ENCODE peak calls at places on chromosomes 3 and 15, in four cellular contexts. B is HepG2, F is K562, R is H1. U is an unnamed sample.

GRCh38 chr3:184514151-184514490 is 47.5 kb upstream of the EPHB3 start:
- DNase-seq in R (no peak), B (no peak), F (no peak), U (peak)

GRCh38 chr15:63040954-63041353 is 1.6 kb upstream of the TPM1 start:
- DNase-seq in B (no peak), R (no peak), F (no peak), U (no peak)

GRCh38 chr15:88894819-88895767 is at the start of gene HAPLN3:
- DNase-seq in B (no peak), F (peak), R (peak), U (peak)

GRCh38 chr15:63715818-63716217 is 117.9 kb downstream of the HERC1 start:
- DNase-seq in R (no peak), B (no peak), F (no peak), U (no peak)

GRCh38 chr15:42908538-42908937 is 12.0 kb downstream of the TTBK2 start:
- DNase-seq in R (no peak), F (no peak), B (no peak), U (no peak)

GRCh38 chr3:152961323-152961722 is 126.4 kb downstream of the P2RY1 start:
- DNase-seq in B (peak), F (peak), R (no peak), U (peak)

GRCh38 chr3:122394173-122394572 is 10.2 kb downstream of the FAM162A start:
- DNase-seq in B (no peak), F (no peak), R (no peak), U (no peak)

GRCh38 chr3:95319921-95320494 is 1257.1 kb downstream of the NSUN3 start:
- DNase-seq in F (no peak), R (no peak), B (no peak), U (no peak)

GRCh38 chr15:93232840-93233239 is 143.8 kb upstream of the RGMA start:
- DNase-seq in R (no peak), F (no peak), B (no peak), U (no peak)

GRCh38 chr3:150314248-150315027 is 93.7 kb upstream of the TSC22D2 start:
- DNase-seq in F (no peak), R (no peak), B (no peak), U (peak)

GRCh38 chr15:36126194-36126593 is 453.2 kb upstream of the CDIN1 start:
- DNase-seq in F (no peak), R (no peak), B (no peak), U (no peak)

GRCh38 chr3:188554404-188554803 is 400.4 kb downstream of the LPP start:
- DNase-seq in F (no peak), R (no peak), B (no peak), U (no peak)

GRCh38 chr15:35289029-35289617 is 204.0 kb upstream of the NANOGP8 start:
- DNase-seq in R (no peak), F (peak), B (peak), U (peak)

GRCh38 chr3:111311709-111312235 is 230.2 kb upstream of the CD96 start:
- DNase-seq in F (no peak), B (no peak), R (no peak), U (no peak)

GRCh38 chr3:119310052-119310451 is 15.9 kb downstream of the ARHGAP31 start:
- DNase-seq in R (no peak), F (no peak), B (no peak), U (no peak)

GRCh38 chr3:53226841-53227407 is 28.9 kb downstream of the TKT start:
- DNase-seq in R (no peak), F (no peak), B (no peak), U (no peak)

GRCh38 chr3:116586285-116586944 is 123.2 kb upstream of the TUSC7 start:
- DNase-seq in R (no peak), B (no peak), F (no peak), U (no peak)

GRCh38 chr15:101381671-101382212 is 86.7 kb upstream of the SNRPA1 start:
- DNase-seq in R (no peak), B (no peak), F (no peak), U (no peak)

GRCh38 chr3:196024968-196025367 is 56.9 kb downstream of the TFRC start:
- DNase-seq in F (no peak), B (no peak), R (no peak), U (no peak)

GRCh38 chr3:61589856-61590255 is 28.5 kb downstream of the PTPRG start:
- DNase-seq in B (no peak), F (no peak), R (no peak), U (no peak)

GRCh38 chr3:180528843-180529242 is 73.1 kb upstream of the TTC14 start:
- DNase-seq in F (no peak), R (no peak), B (no peak), U (no peak)

GRCh38 chr15:54803139-54803808 is 393.5 kb downstream of the RSL24D1 start:
- DNase-seq in R (no peak), F (no peak), B (no peak), U (no peak)

GRCh38 chr3:11212784-11213183 is 58.5 kb downstream of the HRH1 start:
- DNase-seq in B (no peak), F (no peak), R (no peak), U (peak)

GRCh38 chr3:8604006-8604405 is 40.6 kb downstream of the SSUH2 start:
- DNase-seq in R (peak), F (no peak), B (no peak), U (no peak)

GRCh38 chr3:115248274-115248673 is 101.2 kb upstream of the ZBTB20 start:
- DNase-seq in R (no peak), B (no peak), F (no peak), U (peak)

GRCh38 chr3:194250104-194251002 is 100.8 kb downstream of the CPN2 start:
- DNase-seq in F (no peak), B (no peak), R (peak), U (no peak)

GRCh38 chr15:75348034-75348562 is 1.3 kb downstream of the NEIL1 start:
- DNase-seq in B (no peak), R (peak), F (peak), U (peak)

GRCh38 chr3:144942093-144942492 is 970.5 kb downstream of the DIPK2A start:
- DNase-seq in R (no peak), F (no peak), B (no peak), U (no peak)

GRCh38 chr3:69914395-69914794 is 85.1 kb upstream of the SAMMSON start:
- DNase-seq in R (no peak), F (no peak), B (no peak), U (no peak)

GRCh38 chr3:65968996-65969395 is 69.7 kb downstream of the MAGI1 start:
- DNase-seq in B (no peak), R (no peak), F (no peak), U (no peak)

GRCh38 chr15:66389098-66389858 is 2.6 kb downstream of the MAP2K1 start:
- DNase-seq in F (no peak), R (no peak), B (no peak), U (no peak)

GRCh38 chr3:66028457-66028856 is 10.3 kb downstream of the MAGI1 start:
- DNase-seq in F (no peak), R (no peak), B (no peak), U (no peak)

GRCh38 chr15:100433304-100433703 is 91.5 kb upstream of the ADAMTS17 start:
- DNase-seq in B (no peak), F (no peak), R (no peak), U (no peak)

GRCh38 chr3:33395900-33396299 is 44.3 kb downstream of the UBP1 start:
- DNase-seq in R (no peak), B (no peak), F (no peak), U (no peak)

GRCh38 chr3:128273841-128274573 is 120.7 kb downstream of the EEFSEC start:
- DNase-seq in B (no peak), F (no peak), R (peak), U (no peak)

GRCh38 chr3:30605005-30605404 is 1.4 kb upstream of the TGFBR2 start:
- DNase-seq in B (no peak), R (no peak), F (no peak), U (no peak)

GRCh38 chr3:80592792-80593191 is 825.0 kb upstream of the ROBO1 start:
- DNase-seq in F (no peak), B (no peak), R (no peak), U (no peak)

GRCh38 chr15:94791008-94791407 is 559.6 kb downstream of the MCTP2 start:
- DNase-seq in B (no peak), R (no peak), F (no peak), U (peak)

GRCh38 chr3:187709155-187709554 is 6.8 kb upstream of the RTP2 start:
- DNase-seq in B (peak), R (no peak), F (no peak), U (no peak)

GRCh38 chr15:34616613-34617012 is 33.2 kb upstream of the GOLGA8B start:
- DNase-seq in R (no peak), B (peak), F (peak), U (peak)

GRCh38 chr3:72379500-72380187 is 468.6 kb downstream of the SHQ1 start:
- DNase-seq in R (no peak), B (no peak), F (no peak), U (peak)
- TF ChIP-seq JUN in R (no peak), B (no peak), F (no peak), U (no peak)

GRCh38 chr3:67783281-67784250 is 129.2 kb upstream of the SUCLG2 start:
- DNase-seq in R (no peak), F (no peak), B (no peak), U (no peak)
- TF ChIP-seq POLR2AphosphoS5 in R (no peak), F (no peak), B (no peak), U (no peak)

GRCh38 chr3:99638244-99638948 is at the start of gene COL8A1:
- DNase-seq in R (peak), F (no peak), B (no peak), U (peak)
- H3K27ac ChIP-seq in R (no peak), F (no peak), B (no peak), U (peak)

DNA sequence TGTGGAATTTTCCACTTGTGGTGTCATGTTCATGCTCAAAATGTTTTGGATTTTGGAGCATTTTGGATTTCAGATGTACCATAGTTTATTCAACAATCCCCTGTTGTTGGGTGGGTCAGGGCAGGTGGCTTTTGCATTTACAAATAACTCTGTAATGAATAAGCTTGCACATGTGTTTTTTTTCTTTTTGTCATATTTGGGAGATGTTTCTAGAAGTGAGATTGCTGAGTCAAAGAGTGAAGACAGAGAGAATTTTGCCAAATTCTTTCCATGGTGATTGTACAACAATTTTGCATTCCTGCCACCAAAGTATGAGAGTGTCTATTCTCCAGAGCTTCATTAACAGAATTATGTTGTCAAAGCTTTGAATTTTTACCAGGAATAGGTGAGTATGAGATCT is 62.5 kb upstream of the ADPGK start:
- DNase-seq in B (no peak), R (no peak), F (no peak), U (no peak)
- TF ChIP-seq JUN in B (no peak), R (no peak), F (no peak), U (no peak)

GRCh38 chr3:141878326-141878725 is 1.9 kb downstream of the ATP1B3 start:
- DNase-seq in F (no peak), B (no peak), R (no peak), U (peak)
- TF ChIP-seq POLR2AphosphoS5 in F (no peak), B (no peak), R (no peak), U (no peak)

GRCh38 chr3:63015614-63016016 is 140.4 kb upstream of the CADPS start:
- DNase-seq in R (peak), F (no peak), B (peak), U (no peak)
- H3K27ac ChIP-seq in R (peak), F (no peak), B (no peak), U (no peak)

U was measured in endothelial cell of umbilical vein.